ENCODE peak calls at places on chromosomes 13 and 19, in five cellular contexts. L is GM12878, W is IMR-90, K is K562, G is HepG2. F is an unnamed sample.

GRCh38 chr19:5987077-5987818 is 9.3 kb upstream of the RANBP3 start:
- DNase-seq in W (peak; percentile 77), G (peak; percentile 90), L (peak; percentile 19), K (peak; percentile 68), F (peak; percentile 79)

GRCh38 chr13:47067296-47067695 is 170.4 kb upstream of the HTR2A start:
- DNase-seq in W (no peak), K (no peak), L (no peak), G (no peak), F (no peak)

GRCh38 chr13:60134376-60134775 is 29.4 kb downstream of the DIAPH3 start:
- DNase-seq in K (no peak), W (no peak), L (no peak), G (no peak), F (no peak)

GRCh38 chr19:32692727-32693061 is 1.1 kb downstream of the NUDT19 start:
- DNase-seq in K (no peak), L (no peak), W (no peak), G (no peak), F (no peak)

GRCh38 chr19:39546599-39546998 is 6.6 kb upstream of the EID2 start:
- DNase-seq in G (no peak), L (no peak), W (no peak), K (no peak), F (no peak)

GRCh38 chr13:63075126-63075525 is 1659.5 kb upstream of the PCDH20 start:
- DNase-seq in L (no peak), W (no peak), G (no peak), K (no peak), F (no peak)

GRCh38 chr19:13985771-13986347 is 20.3 kb downstream of the RFX1 start:
- DNase-seq in K (no peak), L (no peak), W (no peak), G (no peak), F (no peak)

GRCh38 chr19:8321067-8321759 is at the start of the genes NDUFA7 and RPS28:
- DNase-seq in G (peak; percentile 85), W (peak; percentile 94), L (peak; percentile 91), K (peak; percentile 92), F (peak; percentile 97)

GRCh38 chr13:97113231-97114001 is 108.7 kb upstream of the MBNL2 start:
- DNase-seq in G (no peak), K (no peak), W (no peak), L (no peak), F (no peak)

GRCh38 chr13:97117388-97117910 is 104.7 kb upstream of the MBNL2 start:
- DNase-seq in K (no peak), L (no peak), W (no peak), G (no peak), F (no peak)

GRCh38 chr13:97114696-97115095 is 107.4 kb upstream of the MBNL2 start:
- DNase-seq in L (no peak), G (no peak), W (no peak), K (no peak), F (no peak)

GRCh38 chr13:97119899-97120745 is 102.0 kb upstream of the MBNL2 start:
- DNase-seq in L (no peak), W (peak; percentile 64), K (no peak), G (no peak), F (no peak)

GRCh38 chr13:97116754-97117153 is 105.4 kb upstream of the MBNL2 start:
- DNase-seq in L (no peak), W (peak; percentile 65), K (no peak), G (no peak), F (no peak)
- TF ChIP-seq RAD21 in L (no peak), W (no peak), K (no peak), G (no peak), F (no peak)

GRCh38 chr13:104953588-104953987 is 1581.9 kb downstream of the EFNB2 start:
- DNase-seq in W (no peak), G (no peak), L (no peak), K (no peak), F (peak; percentile 14)
- TF ChIP-seq MXI1 in W (no peak), G (no peak), L (no peak), K (no peak), F (no peak)

GRCh38 chr19:947090-947706 is 21.4 kb downstream of the ARID3A start:
- DNase-seq in G (no peak), K (no peak), W (no peak), L (no peak), F (no peak)
- TF ChIP-seq RAD21 in G (no peak), K (no peak), W (no peak), L (peak; percentile 26), F (no peak)

GRCh38 chr19:18049390-18049789 is 37.3 kb downstream of the IL12RB1 start:
- DNase-seq in K (no peak), L (no peak), W (peak; percentile 25), G (no peak), F (no peak)
- TF ChIP-seq MXI1 in K (no peak), L (no peak), W (no peak), G (no peak), F (no peak)

GRCh38 chr19:19513671-19514070 is 1.7 kb downstream of the TSSK6 start:
- DNase-seq in W (no peak), K (no peak), G (no peak), L (no peak), F (no peak)
- TF ChIP-seq RAD21 in W (no peak), K (no peak), G (no peak), L (no peak), F (no peak)

GRCh38 chr13:80131204-80131603 is 209.7 kb downstream of the SPRY2 start:
- DNase-seq in L (no peak), W (peak; percentile 46), K (no peak), G (no peak), F (peak; percentile 56)

GRCh38 chr13:80133631-80134083 is 207.3 kb downstream of the SPRY2 start:
- DNase-seq in L (no peak), W (no peak), K (no peak), G (no peak), F (no peak)

GRCh38 chr13:80134360-80134759 is 206.6 kb downstream of the SPRY2 start:
- DNase-seq in L (no peak), G (no peak), K (no peak), W (no peak), F (no peak)

GRCh38 chr13:80137994-80138393 is 202.9 kb downstream of the SPRY2 start:
- DNase-seq in L (no peak), W (no peak), K (no peak), G (no peak), F (no peak)

GRCh38 chr13:80132741-80133601 is 208.0 kb downstream of the SPRY2 start:
- DNase-seq in L (no peak), G (peak; percentile 0), K (no peak), W (peak; percentile 62), F (peak; percentile 38)
- TF ChIP-seq MXI1 in L (no peak), G (no peak), K (no peak), W (no peak), F (peak; percentile 17)

GRCh38 chr13:49308977-49309408 is 61.3 kb downstream of the CDADC1 start:
- DNase-seq in L (no peak), W (peak; percentile 51), K (no peak), G (no peak), F (no peak)

GRCh38 chr13:49311816-49312215 is 64.1 kb downstream of the CDADC1 start:
- DNase-seq in K (no peak), G (no peak), L (no peak), W (no peak), F (no peak)

GRCh38 chr13:49307365-49307764 is 59.6 kb downstream of the CDADC1 start:
- DNase-seq in K (no peak), L (no peak), W (no peak), G (no peak), F (no peak)

GRCh38 chr13:49308104-49308875 is 60.6 kb downstream of the CDADC1 start:
- DNase-seq in L (no peak), W (peak; percentile 66), K (no peak), G (peak; percentile 63), F (no peak)

DNA sequence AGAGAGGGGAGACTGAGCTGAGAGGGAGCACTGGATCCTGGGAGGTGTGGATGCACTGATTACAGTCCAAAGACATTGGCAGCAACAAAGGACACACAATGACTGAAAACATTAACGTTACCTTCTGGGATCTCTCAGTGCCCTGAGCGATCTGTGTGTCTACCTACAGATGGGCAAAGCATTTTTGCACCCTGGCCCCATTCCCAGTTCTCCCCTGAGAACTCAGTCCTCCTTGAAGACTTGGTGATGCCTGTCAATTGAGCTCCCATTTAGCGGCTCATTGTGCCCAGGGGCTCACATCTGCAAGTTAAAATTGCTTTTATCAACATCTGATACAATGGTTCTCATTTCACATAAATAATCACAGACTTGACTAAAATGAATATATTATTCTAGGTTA is 62.5 kb downstream of the CDADC1 start:
- DNase-seq in K (no peak), G (no peak), W (no peak), L (no peak), F (no peak)
- TF ChIP-seq RAD21 in K (no peak), G (no peak), W (no peak), L (no peak), F (no peak)

F was measured in SK-N-SH.